ENCODE peak calls at places on chromosomes 4 and X, in four cellular contexts. Q is A549, C is endothelial cell of umbilical vein, O is thyroid gland. U is an unnamed sample.

GRCh38 chr4:106803107-106803506 is 233.0 kb downstream of the DKK2 start:
- DNase-seq in Q (no peak), C (peak), O (no peak), U (no peak)

GRCh38 chr4:38803833-38804653 is 548 bp downstream of the TLR1 start:
- DNase-seq in Q (no peak), C (no peak), O (no peak), U (no peak)

GRCh38 chr4:124262211-124263179 is 450.0 kb downstream of the ANKRD50 start:
- DNase-seq in Q (peak), C (peak), O (peak), U (peak)

GRCh38 chrX:16786791-16787735 is 797 bp downstream of the TXLNG start:
- DNase-seq in Q (no peak), C (no peak), O (peak), U (peak)

GRCh38 chrX:53430231-53430630 is 3.9 kb downstream of the HSD17B10 start:
- DNase-seq in Q (no peak), C (no peak), O (no peak), U (no peak)

GRCh38 chr4:2881431-2881830 is 37.8 kb downstream of the ADD1 start:
- DNase-seq in Q (no peak), C (peak), O (no peak), U (no peak)

GRCh38 chrX:26788402-26788998 is 572.5 kb downstream of the MAGEB5 start:
- DNase-seq in Q (no peak), C (peak), O (no peak), U (no peak)

GRCh38 chrX:154036513-154036912 is 16.8 kb upstream of the IRAK1 start:
- DNase-seq in Q (no peak), C (no peak), O (no peak), U (no peak)

GRCh38 chr4:143382539-143382938 is 45.9 kb downstream of the GAB1 start:
- DNase-seq in Q (no peak), C (peak), O (no peak), U (no peak)

GRCh38 chr4:103099691-103100392 is at the start of gene BDH2:
- DNase-seq in Q (peak), C (peak), O (peak), U (peak)

GRCh38 chr4:121690001-121690400 is 6.8 kb downstream of the ANXA5 start:
- DNase-seq in Q (no peak), C (peak), O (no peak), U (no peak)
- H3K4me3 ChIP-seq in Q (peak), C (no peak), O (no peak), U (no peak)

DNA sequence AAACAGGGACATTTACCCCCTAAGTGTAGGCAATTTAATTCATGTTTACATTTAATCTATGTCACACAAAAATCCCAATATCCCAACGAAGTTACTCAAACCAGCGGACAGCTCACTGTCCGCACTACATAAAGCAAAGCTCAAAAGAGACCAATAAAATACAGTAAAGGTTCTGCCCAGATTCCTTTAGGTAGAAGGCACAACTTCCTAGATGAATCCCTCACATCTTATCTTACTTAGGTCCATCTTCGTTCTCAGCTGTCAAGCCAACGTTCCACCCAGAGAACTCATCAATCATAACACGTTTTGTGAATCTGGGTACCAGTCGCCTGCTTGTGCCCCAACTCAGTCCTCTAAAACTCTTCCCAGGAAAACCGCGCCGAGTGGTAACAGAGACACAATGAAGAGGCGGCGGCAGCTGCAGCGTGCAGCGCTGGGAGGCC is 1.7 kb downstream of the HNRNPDL start:
- DNase-seq in Q (no peak), C (no peak), O (no peak), U (no peak)
- TF ChIP-seq POLR2A in Q (no peak), C (no peak), O (no peak), U (no peak)

DNA sequence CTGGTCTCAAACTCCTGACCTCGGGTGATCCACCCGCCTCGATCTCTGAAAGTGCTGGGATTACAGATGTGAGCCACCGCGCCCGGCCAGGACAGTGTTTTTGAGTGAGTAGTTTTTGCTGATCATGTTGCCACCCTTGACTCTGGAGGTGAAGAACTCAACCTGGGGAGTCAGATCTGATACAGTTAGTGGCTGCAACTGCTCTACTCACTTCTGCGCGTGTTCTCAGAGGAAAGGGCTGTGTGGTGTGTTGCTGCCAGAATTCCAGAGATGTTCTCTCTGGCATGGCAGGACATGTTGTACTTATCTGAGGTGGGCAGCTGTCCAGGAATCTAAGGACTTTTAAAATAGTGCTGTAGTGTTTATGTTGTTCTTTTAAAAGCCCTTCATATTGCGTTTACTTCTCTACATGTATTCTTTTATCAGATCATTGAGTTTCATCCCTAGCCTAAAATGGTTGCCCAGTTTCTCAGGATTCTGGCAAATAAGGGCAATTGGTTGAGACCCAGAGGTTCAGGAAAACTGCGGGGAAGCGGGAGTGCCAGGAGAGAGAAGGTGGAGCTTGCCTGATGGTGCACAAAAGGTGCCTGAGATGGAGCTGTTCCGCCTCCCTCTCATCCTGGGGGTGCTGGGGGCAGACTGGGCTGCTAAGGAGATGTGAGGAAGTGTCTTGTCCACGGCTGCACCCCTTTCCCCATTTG is 97.7 kb downstream of the ARHGAP10 start:
- DNase-seq in Q (no peak), C (no peak), O (peak), U (peak)
- H3K4me3 ChIP-seq in Q (no peak), C (no peak), O (no peak), U (no peak)

GRCh38 chr4:8438743-8439142 is 1.8 kb downstream of the ACOX3 start:
- DNase-seq in Q (no peak), C (peak), O (peak), U (no peak)

GRCh38 chr4:8439168-8439567 is 1.4 kb downstream of the ACOX3 start:
- DNase-seq in Q (no peak), C (peak), O (no peak), U (no peak)

GRCh38 chr4:8441499-8442091 is 1.0 kb downstream of the TRMT44 start:
- DNase-seq in Q (no peak), C (no peak), O (no peak), U (no peak)

GRCh38 chr4:8439914-8440490 is 521 bp downstream of the ACOX3 start:
- DNase-seq in Q (no peak), C (no peak), O (no peak), U (no peak)

DNA sequence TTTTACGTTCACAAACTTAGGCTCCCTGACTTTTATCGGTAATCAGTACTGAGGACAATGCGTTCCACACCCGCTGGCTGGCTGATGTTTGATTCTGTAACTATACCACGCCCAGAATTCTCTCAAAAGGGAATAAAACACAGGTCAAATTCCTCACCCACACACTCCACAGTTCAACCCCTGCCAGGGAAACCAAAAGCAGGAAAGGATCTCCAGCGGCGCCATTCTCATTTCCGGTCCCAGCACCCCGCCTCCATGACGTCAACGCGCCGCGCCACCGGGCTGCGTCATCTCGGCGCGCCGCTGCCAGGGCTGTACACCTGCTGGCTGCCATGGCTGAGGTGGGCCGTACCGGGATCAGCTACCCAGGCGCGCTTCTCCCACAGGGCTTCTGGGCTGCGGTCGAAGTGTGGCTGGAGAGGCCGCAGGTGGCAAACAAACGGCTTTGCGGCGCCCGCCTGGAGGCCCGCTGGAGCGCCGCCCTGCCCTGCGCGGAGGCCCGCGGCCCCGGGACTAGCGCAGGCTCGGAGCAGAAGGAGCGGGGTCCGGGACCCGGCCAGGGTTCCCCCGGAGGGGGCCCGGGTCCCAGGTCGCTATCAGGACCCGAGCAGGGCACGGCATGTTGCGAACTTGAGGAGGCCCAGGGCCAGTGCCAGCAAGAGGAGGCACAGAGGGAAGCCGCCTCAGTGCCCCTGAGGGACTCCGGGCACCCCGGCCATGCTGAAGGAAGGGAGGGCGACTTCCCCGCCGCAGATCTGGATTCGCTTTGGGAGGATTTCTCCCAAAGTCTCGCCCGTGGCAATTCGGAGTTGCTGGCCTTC is at the start of the genes ACOX3 and TRMT44:
- DNase-seq in Q (peak), C (peak), O (peak), U (peak)
- TF ChIP-seq POLR2A in Q (peak), C (peak), O (peak), U (peak)

DNA sequence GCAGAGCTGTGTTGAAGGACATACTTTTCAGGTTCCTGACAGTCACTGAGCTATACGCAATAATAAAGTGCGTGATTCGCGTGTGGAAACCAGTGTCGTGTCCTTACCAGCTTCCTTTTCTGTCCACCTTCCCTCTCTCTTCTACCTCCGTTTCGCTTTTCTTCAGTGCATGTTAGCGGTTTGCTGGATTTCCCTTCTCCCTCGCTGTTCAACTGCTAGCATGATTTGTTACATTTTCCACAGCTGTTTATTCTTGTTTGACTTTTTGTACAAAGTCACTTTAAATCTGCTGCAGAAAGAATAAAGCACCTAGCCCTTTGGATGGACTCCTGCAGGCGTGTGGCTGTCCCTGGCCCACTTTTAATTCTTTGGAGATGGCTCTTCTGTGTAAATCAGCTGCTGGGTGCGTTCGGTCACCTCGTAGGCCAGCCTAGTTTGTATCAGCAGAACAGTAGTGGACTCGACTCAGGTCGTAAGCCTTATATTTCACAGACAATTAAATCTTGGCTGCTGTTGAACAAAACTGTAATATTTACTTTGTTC is 8.9 kb upstream of the HAND2 start:
- DNase-seq in Q (no peak), C (no peak), O (no peak), U (no peak)
- H3K4me3 ChIP-seq in Q (peak), C (no peak), O (no peak), U (peak)

GRCh38 chr4:119317996-119318395 is 3.9 kb downstream of the FABP2 start:
- DNase-seq in Q (no peak), C (no peak), O (no peak), U (no peak)

GRCh38 chr4:119321921-119322687 is at the start of gene FABP2:
- DNase-seq in Q (no peak), C (no peak), O (no peak), U (no peak)
- TF ChIP-seq POLR2A in Q (no peak), C (no peak), O (no peak), U (no peak)

GRCh38 chrX:118974088-118974907 is at the start of gene LONRF3:
- DNase-seq in Q (peak), C (peak), O (peak), U (peak)
- H3K4me3 ChIP-seq in Q (peak), C (peak), O (peak), U (peak)

U was measured in lower leg skin.